ENCODE peak calls at places on chromosomes 7 and 10, in five cellular contexts. V, J, O, I and T are unnamed samples.

GRCh38 chr7:129828989-129829676 is 123.6 kb downstream of the UBE2H start:
- DNase-seq in V (no peak), J (no peak), O (no peak), I (no peak), T (no peak)

GRCh38 chr10:123614888-123615287 is 51.3 kb upstream of the GPR26 start:
- DNase-seq in V (peak), J (no peak), O (peak), I (peak), T (peak)

GRCh38 chr10:49426490-49427360 is 30.8 kb upstream of the DRGX start:
- DNase-seq in V (no peak), J (no peak), O (no peak), I (no peak), T (no peak)

GRCh38 chr7:150862356-150862755 is 10.0 kb downstream of the AOC1 start:
- DNase-seq in V (no peak), J (no peak), O (no peak), I (no peak), T (no peak)

GRCh38 chr7:14210075-14210474 is 220.6 kb upstream of the ETV1 start:
- DNase-seq in V (no peak), J (no peak), O (no peak), I (no peak), T (no peak)

GRCh38 chr7:151706568-151707469 is 170.1 kb downstream of the PRKAG2 start:
- DNase-seq in V (no peak), J (no peak), O (no peak), I (no peak), T (no peak)

GRCh38 chr7:11934766-11935165 is 102.8 kb upstream of the THSD7A start:
- DNase-seq in V (no peak), J (no peak), O (no peak), I (no peak), T (no peak)

GRCh38 chr10:74936577-74937445 is 110.4 kb downstream of the KAT6B start:
- DNase-seq in V (no peak), J (no peak), O (no peak), I (no peak), T (no peak)

GRCh38 chr10:130452096-130452495 is 315.9 kb downstream of the GLRX3 start:
- DNase-seq in V (no peak), J (no peak), O (no peak), I (no peak), T (no peak)

GRCh38 chr7:94510582-94511456 is 1.2 kb downstream of the CASD1 start:
- DNase-seq in V (no peak), J (peak), O (peak), I (peak), T (peak)

GRCh38 chr10:71748671-71749191 is 24.6 kb downstream of the VSIR start:
- DNase-seq in V (peak), J (peak), O (no peak), I (no peak), T (no peak)